ENCODE peak calls at places on chromosomes 2 and 18, in nine cellular contexts. G is 8988T; O is tibial artery; K is fibroblast of lung; U is activated CD4-positive, alpha-beta T cell treated with anti-CD3 and anti-CD28 coated beads for 24 hours; W is lung; E is brain microvascular endothelial cell; V is fibroblast of the conjunctiva; L is uterus. X is an unnamed sample.

GRCh38 chr2:23092831-23093230 is 292.1 kb upstream of the KLHL29 start:
- DNase-seq in G (no peak), O (no peak), K (no peak), U (no peak), W (no peak), E (no peak), V (no peak), L (no peak), X (peak)

GRCh38 chr18:3297025-3297984 is 35.4 kb downstream of the MYL12B start:
- DNase-seq in G (peak), O (peak), K (peak), U (peak), W (peak), E (peak), V (peak), L (peak), X (peak)

GRCh38 chr18:56890632-56891031 is 239.5 kb downstream of the WDR7 start:
- DNase-seq in G (no peak), O (no peak), K (peak), U (no peak), W (no peak), E (peak), V (peak), L (no peak), X (no peak)

GRCh38 chr18:27656167-27656778 is 471.2 kb upstream of the CHST9 start:
- DNase-seq in G (no peak), O (no peak), K (peak), U (no peak), W (no peak), E (peak), V (no peak), L (no peak), X (no peak)

GRCh38 chr2:17000083-17000482 is 334.4 kb upstream of the CYRIA start:
- DNase-seq in G (no peak), O (no peak), K (no peak), U (no peak), W (no peak), E (no peak), V (no peak), L (no peak), X (no peak)

GRCh38 chr2:216006164-216006663 is 7.1 kb downstream of the MREG start:
- DNase-seq in G (no peak), O (no peak), K (peak), U (no peak), W (peak), E (peak), V (no peak), L (no peak), X (no peak)

GRCh38 chr2:190626656-190627055 is 22.2 kb upstream of the NAB1 start:
- DNase-seq in G (no peak), O (no peak), K (no peak), U (no peak), W (no peak), E (no peak), V (no peak), L (no peak), X (no peak)

GRCh38 chr2:157936464-157936863 is 60.3 kb upstream of the ACVR1 start:
- DNase-seq in G (no peak), O (no peak), K (peak), U (no peak), W (no peak), E (no peak), V (no peak), L (no peak), X (no peak)

GRCh38 chr2:201859886-201860285 is 53.5 kb downstream of the CDK15 start:
- DNase-seq in G (no peak), O (no peak), K (peak), U (no peak), W (no peak), E (no peak), V (no peak), L (no peak), X (no peak)

GRCh38 chr2:30641765-30642341 is 165.4 kb downstream of the CAPN13 start:
- DNase-seq in G (no peak), O (no peak), K (no peak), U (no peak), W (no peak), E (no peak), V (no peak), L (no peak), X (no peak)

GRCh38 chr2:198273670-198274069 is 469.3 kb downstream of the PLCL1 start:
- DNase-seq in G (no peak), O (no peak), K (peak), U (no peak), W (no peak), E (no peak), V (peak), L (no peak), X (no peak)

GRCh38 chr18:44111337-44111736 is 569.4 kb upstream of the SETBP1 start:
- DNase-seq in G (no peak), O (no peak), K (peak), U (no peak), W (no peak), E (peak), V (no peak), L (no peak), X (no peak)

GRCh38 chr18:66575263-66575662 is 28.6 kb downstream of the CDH19 start:
- DNase-seq in G (no peak), O (no peak), K (no peak), U (no peak), W (no peak), E (no peak), V (no peak), L (no peak), X (no peak)

GRCh38 chr2:19362094-19362649 is 3.7 kb upstream of the OSR1 start:
- DNase-seq in G (no peak), O (no peak), K (peak), U (no peak), W (no peak), E (no peak), V (no peak), L (no peak), X (no peak)

GRCh38 chr18:9808190-9808529 is 77.6 kb upstream of the TXNDC2 start:
- DNase-seq in G (no peak), O (no peak), K (no peak), U (no peak), W (no peak), E (no peak), V (no peak), L (no peak), X (no peak)

GRCh38 chr18:32081881-32082280 is 9.8 kb upstream of the RNF138 start:
- DNase-seq in G (no peak), O (no peak), K (peak), U (no peak), W (no peak), E (no peak), V (no peak), L (no peak), X (no peak)

GRCh38 chr2:196487426-196487825 is 152.1 kb upstream of the CCDC150 start:
- DNase-seq in G (no peak), O (no peak), K (peak), U (no peak), W (no peak), E (peak), V (no peak), L (no peak), X (no peak)

X was measured in HuH-7.5.